ENCODE peak calls at places on chromosomes 16 and 17, in ten cellular contexts. G is neural progenitor cell; N is activated T-cell treated with anti-CD3 and anti-CD28 coated beads for 1 hour; J is T-helper 1 cell; B is left ventricle myocardium superior; X is glutamatergic neuron; Y is activated CD4-positive, CD25-positive, alpha-beta regulatory T cell; T is NCI-H1092 treated with DMSO at 0.1 percent for 48 hours; Q is C1 segment of cervical spinal cord; P is right atrium auricular region. M is an unnamed sample.

GRCh38 chr16:9849697-9850245 is 332.5 kb downstream of the GRIN2A start:
- DNase-seq in T (no peak), B (no peak), J (no peak), X (no peak), Q (no peak), P (no peak), G (no peak), Y (no peak), N (no peak), M (no peak)

GRCh38 chr17:44308865-44309264 is 464 bp downstream of the RUNDC3A start:
- DNase-seq in B (no peak), X (peak), T (no peak), J (no peak), P (no peak), G (no peak), Y (no peak), Q (no peak), N (no peak), M (no peak)

GRCh38 chr17:64146418-64147109 is 16.6 kb upstream of the ERN1 start:
- DNase-seq in Q (no peak), G (peak), N (peak), P (peak), J (peak), B (peak), X (peak), T (peak), Y (peak), M (peak)

GRCh38 chr16:681746-682427 is 1.7 kb downstream of the STUB1 start:
- DNase-seq in B (peak), X (no peak), T (no peak), Q (no peak), Y (no peak), J (no peak), G (no peak), P (no peak), N (no peak), M (no peak)

GRCh38 chr17:62895650-62896301 is 70.3 kb upstream of the TANC2 start:
- DNase-seq in T (no peak), G (no peak), J (no peak), Q (no peak), Y (no peak), B (no peak), N (no peak), X (no peak), P (no peak), M (no peak)

GRCh38 chr17:40956401-40957254 is 10.1 kb downstream of the KRT39 start:
- DNase-seq in P (no peak), B (no peak), X (no peak), T (no peak), Y (no peak), G (no peak), Q (no peak), J (no peak), N (no peak), M (no peak)

GRCh38 chr17:38451840-38452529 is 23.7 kb downstream of the ARHGAP23 start:
- DNase-seq in G (peak), T (no peak), Q (no peak), J (no peak), B (no peak), X (peak), N (no peak), P (no peak), Y (no peak), M (no peak)

GRCh38 chr17:74736423-74737298 is at the start of gene RAB37:
- DNase-seq in N (peak), J (peak), X (peak), P (peak), Q (no peak), B (peak), T (no peak), Y (peak), G (peak), M (no peak)

GRCh38 chr17:28415886-28416285 is 9.9 kb upstream of the SLC46A1 start:
- DNase-seq in B (no peak), N (no peak), X (no peak), Q (no peak), G (no peak), Y (no peak), P (no peak), T (no peak), J (no peak), M (no peak)

GRCh38 chr17:51032850-51033249 is 87.8 kb downstream of the SPAG9 start:
- DNase-seq in G (no peak), Y (no peak), B (no peak), N (no peak), P (no peak), J (no peak), T (no peak), X (no peak), Q (no peak), M (no peak)

GRCh38 chr16:48613061-48613957 is 3.3 kb upstream of the N4BP1 start:
- DNase-seq in Q (no peak), T (no peak), J (peak), Y (peak), N (no peak), X (no peak), G (no peak), P (peak), B (no peak), M (no peak)

GRCh38 chr16:73873643-73874042 is 423.0 kb upstream of the PSMD7 start:
- DNase-seq in X (no peak), Y (no peak), B (no peak), T (no peak), G (no peak), Q (no peak), J (no peak), P (no peak), N (no peak), M (no peak)

GRCh38 chr16:80948886-80949502 is 57.7 kb downstream of the CMC2 start:
- DNase-seq in N (no peak), Q (no peak), X (peak), J (peak), T (peak), Y (no peak), G (peak), P (no peak), B (peak), M (no peak)

GRCh38 chr17:51761105-51761504 is 397.4 kb downstream of the CA10 start:
- DNase-seq in G (no peak), Y (no peak), N (no peak), B (no peak), Q (no peak), T (peak), J (no peak), X (no peak), P (no peak), M (no peak)

GRCh38 chr16:7397901-7398300 is 65.3 kb downstream of the RBFOX1 start:
- DNase-seq in Y (no peak), P (no peak), Q (no peak), G (no peak), J (no peak), T (no peak), X (no peak), N (no peak), B (no peak), M (no peak)

GRCh38 chr17:45050680-45051059 is 762 bp downstream of the DCAKD start:
- DNase-seq in B (no peak), Q (no peak), G (peak), Y (no peak), N (peak), T (peak), P (no peak), J (peak), X (no peak), M (no peak)

GRCh38 chr16:1548234-1548633 is 14.8 kb downstream of the TMEM204 start:
- DNase-seq in Y (no peak), P (no peak), G (no peak), Q (no peak), T (no peak), B (no peak), J (no peak), X (no peak), N (no peak), M (no peak)